ENCODE peak calls at places on chromosomes 1 and 21, in five cellular contexts. T is BE2C, Z is lung, B is mammary epithelial cell, J is GM23248. Q is an unnamed sample.

GRCh38 chr1:197782719-197783328 is 7.5 kb upstream of the DENND1B start:
- DNase-seq in B (no peak), J (peak; percentile 17), T (no peak), Z (no peak), Q (no peak)

GRCh38 chr1:9239622-9240401 is 5.2 kb downstream of the H6PD start:
- DNase-seq in J (peak; percentile 51), Z (peak; percentile 68), T (no peak), B (peak; percentile 57), Q (peak; percentile 87)

GRCh38 chr1:168266644-168267186 is 14.0 kb upstream of the TBX19 start:
- DNase-seq in Z (no peak), T (peak; percentile 64), B (no peak), J (peak; percentile 42), Q (peak; percentile 19)

GRCh38 chr1:201272838-201273237 is 10.5 kb upstream of the PKP1 start:
- DNase-seq in J (no peak), B (no peak), Z (no peak), T (no peak), Q (no peak)

GRCh38 chr1:20699558-20699957 is 18.2 kb downstream of the KIF17 start:
- DNase-seq in B (no peak), Z (no peak), T (no peak), J (no peak), Q (no peak)

GRCh38 chr1:37261129-37261528 is 213.3 kb upstream of the ZC3H12A start:
- DNase-seq in J (no peak), T (no peak), B (no peak), Z (no peak), Q (no peak)

GRCh38 chr1:22340066-22340465 is 111.6 kb upstream of the ZBTB40 start:
- DNase-seq in J (no peak), B (no peak), Z (no peak), T (no peak), Q (no peak)

GRCh38 chr1:202958544-202959275 is 598 bp upstream of the ADIPOR1 start:
- DNase-seq in T (no peak), B (no peak), J (no peak), Z (no peak), Q (no peak)

GRCh38 chr1:70486676-70487470 is 75.8 kb downstream of the CTH start:
- DNase-seq in Z (no peak), T (no peak), B (peak; percentile 76), J (peak; percentile 90), Q (peak; percentile 95)

GRCh38 chr1:228837817-228838716 is 102.8 kb downstream of the RHOU start:
- DNase-seq in T (peak; percentile 39), Z (peak; percentile 80), B (peak; percentile 94), J (peak; percentile 78), Q (peak; percentile 94)

GRCh38 chr1:116943438-116943837 is 33.7 kb downstream of the PTGFRN start:
- DNase-seq in J (peak; percentile 61), B (no peak), T (no peak), Z (no peak), Q (no peak)

GRCh38 chr1:9529190-9529589 is 10.1 kb upstream of the SLC25A33 start:
- DNase-seq in T (no peak), J (peak; percentile 39), Z (no peak), B (peak; percentile 20), Q (peak; percentile 32)

GRCh38 chr21:36542312-36543101 is 62.6 kb upstream of the CLDN14 start:
- DNase-seq in T (no peak), B (no peak), Z (no peak), J (no peak), Q (no peak)

GRCh38 chr1:43912607-43913006 is 21.0 kb upstream of the ARTN start:
- DNase-seq in J (peak; percentile 57), T (no peak), B (peak; percentile 83), Z (no peak), Q (peak; percentile 64)

GRCh38 chr1:224989615-224990014 is 60.1 kb downstream of the DNAH14 start:
- DNase-seq in Z (no peak), T (no peak), J (no peak), B (no peak), Q (no peak)
- H3K4me1 ChIP-seq in Z (no peaks in the 10 kb centered on the region), T (no peaks in the 10 kb centered on the region), J (no peaks in the 10 kb centered on the region), B (no peaks in the 10 kb centered on the region), Q (no peaks in the 10 kb centered on the region)

GRCh38 chr21:23281917-23282316 is 2283.7 kb downstream of the NCAM2 start:
- DNase-seq in J (no peak), B (no peak), T (no peak), Z (no peak), Q (no peak)
- H3K4me3 ChIP-seq in J (no peak overlapping the region), B (no peak overlapping the region), T (no peak overlapping the region), Z (no peak overlapping the region), Q (no peak overlapping the region)

GRCh38 chr1:156468693-156469345 is 31.8 kb downstream of the MEF2D start:
- DNase-seq in J (no peak), B (no peak), Z (no peak), T (no peak), Q (no peak)
- H3K4me1 ChIP-seq in J (peaks cover 20% of the 10 kb centered on the region), B (no peaks in the 10 kb centered on the region), Z (peaks cover 21% of the 10 kb centered on the region), T (no peaks in the 10 kb centered on the region), Q (peaks cover 27% of the 10 kb centered on the region)

GRCh38 chr1:212860713-212861581 is 2.9 kb downstream of the FLVCR1 start:
- DNase-seq in T (no peak), Z (no peak), B (peak; percentile 4), J (peak; percentile 38), Q (peak; percentile 10)
- H3K4me3 ChIP-seq in T (peak overlapping the region; percentile 6), Z (no peak overlapping the region), B (no peak overlapping the region), J (no peak overlapping the region), Q (peak overlapping the region; percentile 46)

GRCh38 chr1:150557813-150558212 is 8.6 kb downstream of the ADAMTSL4 start:
- DNase-seq in Z (no peak), T (no peak), J (no peak), B (no peak), Q (no peak)

GRCh38 chr1:150559627-150560010 is 10.4 kb downstream of the ADAMTSL4 start:
- DNase-seq in T (no peak), J (no peak), B (no peak), Z (no peak), Q (no peak)

GRCh38 chr1:150557065-150557600 is 7.9 kb downstream of the ADAMTSL4 start:
- DNase-seq in Z (no peak), B (no peak), J (no peak), T (no peak), Q (no peak)

GRCh38 chr1:150558761-150559626 is 9.8 kb downstream of the ADAMTSL4 start:
- DNase-seq in T (no peak), Z (no peak), J (peak; percentile 0), B (no peak), Q (no peak)

DNA sequence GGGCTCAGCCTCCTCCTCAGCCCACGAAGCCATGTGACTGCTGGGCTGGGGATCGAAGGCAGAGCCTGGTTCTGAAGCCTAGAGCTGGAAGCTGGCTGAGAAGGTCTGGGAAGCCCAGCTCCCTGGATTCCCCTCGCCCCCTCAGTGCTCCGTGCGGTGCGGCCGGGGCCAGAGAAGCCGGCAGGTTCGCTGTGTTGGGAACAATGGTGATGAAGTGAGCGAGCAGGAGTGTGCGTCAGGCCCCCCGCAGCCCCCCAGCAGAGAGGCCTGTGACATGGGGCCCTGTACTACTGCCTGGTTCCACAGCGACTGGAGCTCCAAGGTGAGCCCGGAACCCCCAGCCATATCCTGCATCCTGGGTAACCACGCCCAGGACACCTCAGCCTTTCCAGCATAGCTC is 9.1 kb downstream of the ADAMTSL4 start:
- DNase-seq in B (no peak), J (no peak), Z (no peak), T (no peak), Q (no peak)
- H3K4me1 ChIP-seq in B (peaks cover 38% of the 10 kb centered on the region), J (peaks cover 20% of the 10 kb centered on the region), Z (peaks cover 24% of the 10 kb centered on the region), T (peaks cover 11% of the 10 kb centered on the region), Q (peaks cover 27% of the 10 kb centered on the region)

GRCh38 chr1:1197551-1198422 is 8.6 kb downstream of the TNFRSF18 start:
- DNase-seq in T (peak; percentile 12), Z (no peak), B (no peak), J (no peak), Q (no peak)

GRCh38 chr1:1200876-1201810 is 5.2 kb downstream of the TNFRSF18 start:
- DNase-seq in T (peak; percentile 23), J (peak; percentile 67), Z (no peak), B (peak; percentile 71), Q (peak; percentile 20)

GRCh38 chr1:1198423-1199140 is 7.8 kb downstream of the TNFRSF18 start:
- DNase-seq in B (no peak), J (no peak), T (peak; percentile 11), Z (no peak), Q (no peak)

GRCh38 chr1:1199141-1199960 is 7.0 kb downstream of the TNFRSF18 start:
- DNase-seq in Z (no peak), T (peak; percentile 12), B (no peak), J (no peak), Q (no peak)

GRCh38 chr1:1199961-1200875 is 6.2 kb downstream of the TNFRSF18 start:
- DNase-seq in Z (no peak), J (no peak), B (no peak), T (peak; percentile 8), Q (no peak)
- H3K4me3 ChIP-seq in Z (no peak overlapping the region), J (no peak overlapping the region), B (no peak overlapping the region), T (no peak overlapping the region), Q (no peak overlapping the region)

GRCh38 chr1:226722901-226723639 is 16.0 kb downstream of the ITPKB start:
- DNase-seq in T (no peak), Z (no peak), J (no peak), B (no peak), Q (no peak)
- H3K4me1 ChIP-seq in T (peaks cover 6% of the 10 kb centered on the region), Z (peaks cover 17% of the 10 kb centered on the region), J (peaks cover 9% of the 10 kb centered on the region), B (peaks cover 10% of the 10 kb centered on the region), Q (peaks cover 4% of the 10 kb centered on the region)

GRCh38 chr1:6418668-6419396 is 887 bp downstream of the HES2 start:
- DNase-seq in Z (no peak), B (no peak), T (no peak), J (peak; percentile 23), Q (no peak)
- H3K4me3 ChIP-seq in Z (no peak overlapping the region), B (peak overlapping the region; percentile 56), T (no peak overlapping the region), J (no peak overlapping the region), Q (no peak overlapping the region)

DNA sequence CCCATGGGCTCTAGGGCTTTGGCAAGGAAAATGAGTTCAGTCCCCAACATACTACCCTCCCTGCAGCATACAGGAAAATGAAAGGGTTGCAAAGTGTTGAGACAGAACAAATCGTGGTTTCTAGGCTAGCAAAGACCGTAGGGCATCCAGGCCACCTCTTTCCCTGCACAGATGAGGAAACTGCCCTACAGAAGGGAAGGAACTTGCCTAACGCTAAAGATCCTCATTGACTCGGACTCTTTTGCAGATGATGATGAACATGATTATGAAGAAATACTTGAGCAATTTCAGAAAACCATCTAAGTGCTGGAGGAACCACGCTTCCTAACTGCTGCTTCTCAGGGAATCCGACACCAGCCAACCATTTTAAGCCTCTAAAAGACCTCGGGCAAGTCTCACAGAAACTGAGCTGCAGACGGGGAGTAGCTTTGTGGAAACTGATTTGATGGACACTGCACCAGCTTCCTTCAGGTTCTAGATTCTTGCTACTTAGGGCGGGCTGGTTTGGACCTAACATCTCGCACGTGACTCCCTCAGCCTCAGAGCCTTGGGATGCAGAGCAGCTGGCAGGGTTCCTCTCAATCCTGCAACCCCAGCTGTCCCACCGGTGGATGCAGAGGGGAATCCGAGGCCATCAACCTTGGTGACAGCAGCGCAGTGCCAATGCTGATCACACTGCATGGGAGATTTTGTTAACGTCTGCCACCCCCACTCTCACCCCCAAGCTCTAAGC is 13.4 kb downstream of the THEMIS2 start:
- DNase-seq in B (no peak), T (no peak), J (no peak), Z (no peak), Q (no peak)
- H3K4me1 ChIP-seq in B (no peaks in the 10 kb centered on the region), T (no peaks in the 10 kb centered on the region), J (no peaks in the 10 kb centered on the region), Z (no peaks in the 10 kb centered on the region), Q (no peaks in the 10 kb centered on the region)